ENCODE peak calls at places on chromosomes 5 and 9, in eight cellular contexts. M is T-cell; S is COR-L47; R is amniotic stem cell; F is pons; A is MM.1S; E is activated naive CD4-positive, alpha-beta T cell; H is cardiac fibroblast. Z is an unnamed sample.

GRCh38 chr5:81626524-81626923 is 124.4 kb downstream of the SSBP2 start:
- DNase-seq in H (peak), F (no peak), R (peak), A (no peak), S (no peak), E (no peak), M (no peak), Z (no peak)

GRCh38 chr5:124957063-124957462 is 210.6 kb upstream of the ZNF608 start:
- DNase-seq in R (no peak), H (no peak), A (peak), E (no peak), S (no peak), F (no peak), M (no peak), Z (no peak)

GRCh38 chr9:112091805-112092204 is 83.3 kb downstream of the SUSD1 start:
- DNase-seq in S (peak), E (no peak), A (no peak), F (peak), R (no peak), H (peak), M (no peak), Z (no peak)

GRCh38 chr9:73219985-73220626 is 68.4 kb downstream of the ANXA1 start:
- DNase-seq in M (no peak), F (no peak), H (peak), R (no peak), E (no peak), A (no peak), S (no peak), Z (no peak)

GRCh38 chr9:88087906-88088305 is 50.4 kb downstream of the SPATA31C2 start:
- DNase-seq in F (no peak), H (no peak), A (no peak), M (no peak), R (no peak), S (no peak), E (no peak), Z (no peak)

GRCh38 chr5:18792145-18792544 is 1157.9 kb downstream of the TAF11L14 start:
- DNase-seq in H (no peak), R (no peak), E (no peak), A (no peak), M (no peak), S (peak), F (no peak), Z (no peak)

GRCh38 chr5:133376986-133377385 is 235.4 kb downstream of the FSTL4 start:
- DNase-seq in R (no peak), H (no peak), E (no peak), M (no peak), A (no peak), F (no peak), S (no peak), Z (no peak)

GRCh38 chr5:179620703-179621350 is 2.6 kb downstream of the HNRNPH1 start:
- DNase-seq in M (no peak), H (peak), F (no peak), A (no peak), R (no peak), E (no peak), S (no peak), Z (no peak)

GRCh38 chr5:169895876-169896275 is 84.4 kb downstream of the INSYN2B start:
- DNase-seq in E (no peak), H (peak), F (peak), R (no peak), S (no peak), A (no peak), M (no peak), Z (no peak)

GRCh38 chr9:8268881-8269280 is 469.3 kb upstream of the DMAC1 start:
- DNase-seq in H (no peak), M (no peak), E (no peak), A (no peak), R (no peak), S (no peak), F (no peak), Z (no peak)

GRCh38 chr5:141654298-141654697 is 3.1 kb upstream of the FCHSD1 start:
- DNase-seq in E (no peak), R (peak), H (peak), M (no peak), F (no peak), S (no peak), A (no peak), Z (no peak)

GRCh38 chr5:119302916-119303897 is 52.6 kb upstream of the TNFAIP8 start:
- DNase-seq in H (peak), S (no peak), R (peak), F (no peak), E (no peak), A (no peak), M (no peak), Z (no peak)

GRCh38 chr5:77367733-77368132 is 124.4 kb downstream of the WDR41 start:
- DNase-seq in M (no peak), R (no peak), E (no peak), A (no peak), F (no peak), S (no peak), H (no peak), Z (no peak)

GRCh38 chr5:141935538-141935937 is 11.9 kb downstream of the DELE1 start:
- DNase-seq in E (no peak), M (no peak), R (no peak), S (no peak), H (no peak), F (no peak), A (no peak), Z (no peak)

GRCh38 chr5:141876628-141877477 is 1.4 kb downstream of the PCDH1 start:
- DNase-seq in E (no peak), M (peak), S (peak), R (no peak), H (no peak), F (no peak), A (no peak), Z (no peak)

GRCh38 chr9:115118471-115119156 is 657 bp upstream of the TNC start:
- DNase-seq in R (peak), M (no peak), H (peak), S (peak), A (no peak), F (peak), E (no peak), Z (no peak)

GRCh38 chr5:150163547-150164059 is 3.0 kb upstream of the CDX1 start:
- DNase-seq in M (no peak), F (no peak), R (no peak), H (peak), E (no peak), S (no peak), A (no peak), Z (no peak)

GRCh38 chr9:90432951-90433350 is 209.7 kb downstream of the DIRAS2 start:
- DNase-seq in S (no peak), E (no peak), H (no peak), F (no peak), R (no peak), A (no peak), M (no peak), Z (no peak)

GRCh38 chr9:111961575-111961974 is 65.0 kb downstream of the UGCG start:
- DNase-seq in M (no peak), F (no peak), E (no peak), R (no peak), H (no peak), A (no peak), S (peak), Z (no peak)

GRCh38 chr9:1434082-1434481 is 383.9 kb downstream of the DMRT2 start:
- DNase-seq in S (no peak), E (no peak), A (no peak), F (no peak), H (no peak), R (no peak), M (no peak), Z (no peak)

GRCh38 chr5:87022415-87022814 is 245.3 kb upstream of the RASA1 start:
- DNase-seq in S (no peak), F (no peak), A (no peak), H (no peak), M (no peak), E (no peak), R (no peak), Z (no peak)

GRCh38 chr5:75300084-75300483 is 36.9 kb upstream of the HMGCR start:
- DNase-seq in E (no peak), A (no peak), H (no peak), S (no peak), M (no peak), F (no peak), R (no peak), Z (no peak)

GRCh38 chr9:127344373-127344995 is 52.5 kb upstream of the SLC2A8 start:
- DNase-seq in M (no peak), R (no peak), A (no peak), S (no peak), E (no peak), H (no peak), F (no peak), Z (no peak)

GRCh38 chr5:177357459-177358332 is at the start of gene RGS14:
- DNase-seq in H (peak), S (peak), R (no peak), A (peak), M (peak), E (no peak), F (peak), Z (no peak)

GRCh38 chr9:90969021-90969675 is 167.5 kb downstream of the SYK start:
- DNase-seq in H (no peak), M (no peak), E (no peak), R (no peak), A (peak), S (peak), F (no peak), Z (no peak)

GRCh38 chr9:70642421-70642820 is 228.0 kb upstream of the KLF9 start:
- DNase-seq in M (no peak), S (no peak), H (no peak), E (no peak), F (no peak), A (no peak), R (no peak), Z (no peak)

Z was measured in esophagus squamous epithelium.